ENCODE peak calls at places on chromosomes 6 and 20, in six cellular contexts. X, D, Z, L, P and Y are unnamed samples.

GRCh38 chr6:125001684-125002083 is 39.4 kb downstream of the RNF217 start:
- DNase-seq in P (no peak), Z (no peak), D (no peak), X (no peak), L (no peak), Y (no peak)

GRCh38 chr6:169960003-169960344 is 208.6 kb downstream of the ERMARD start:
- DNase-seq in D (no peak), L (no peak), X (no peak), P (no peak), Z (no peak), Y (no peak)

GRCh38 chr20:2470051-2470431 is 548 bp downstream of the SNRPB start:
- DNase-seq in D (peak), X (no peak), P (peak), Z (no peak), L (peak), Y (no peak)

GRCh38 chr6:82569022-82569421 is 205.4 kb downstream of the TPBG start:
- DNase-seq in Z (no peak), P (no peak), L (no peak), D (no peak), X (no peak), Y (no peak)

GRCh38 chr6:71463061-71463460 is 174.4 kb downstream of the OGFRL1 start:
- DNase-seq in D (no peak), P (no peak), X (no peak), Z (no peak), L (no peak), Y (no peak)

GRCh38 chr6:72724545-72724944 is 102.7 kb downstream of the KCNQ5 start:
- DNase-seq in X (no peak), P (no peak), D (no peak), Z (no peak), L (no peak), Y (no peak)

GRCh38 chr6:17584241-17584803 is 15.8 kb upstream of the FAM8A1 start:
- DNase-seq in L (peak), X (peak), P (no peak), D (peak), Z (no peak), Y (no peak)

GRCh38 chr6:89035252-89036106 is 45.1 kb upstream of the PNRC1 start:
- DNase-seq in D (peak), P (no peak), X (peak), Z (no peak), L (peak), Y (no peak)

GRCh38 chr20:59412896-59413295 is 112.5 kb downstream of the EDN3 start:
- DNase-seq in D (peak), X (no peak), Z (peak), P (no peak), L (no peak), Y (no peak)

GRCh38 chr20:25076731-25077609 is 5.0 kb downstream of the VSX1 start:
- DNase-seq in L (no peak), X (no peak), Z (no peak), D (no peak), P (no peak), Y (no peak)

GRCh38 chr20:4956200-4956810 is 45.0 kb downstream of the SLC23A2 start:
- DNase-seq in L (no peak), Z (no peak), X (no peak), P (no peak), D (peak), Y (no peak)

GRCh38 chr6:10421508-10422281 is 6.8 kb upstream of the TFAP2A start:
- DNase-seq in L (no peak), Z (peak), X (no peak), D (no peak), P (peak), Y (no peak)

GRCh38 chr6:15266423-15266996 is 20.6 kb downstream of the JARID2 start:
- DNase-seq in P (no peak), L (no peak), D (no peak), X (no peak), Z (no peak), Y (no peak)

GRCh38 chr20:32549842-32550241 is 35.3 kb downstream of the NOL4L start:
- DNase-seq in Z (no peak), D (no peak), L (no peak), X (no peak), P (no peak), Y (no peak)

GRCh38 chr6:36118550-36119107 is 11.7 kb upstream of the MAPK13 start:
- DNase-seq in L (peak), Z (no peak), X (no peak), P (no peak), D (peak), Y (no peak)

GRCh38 chr20:45347936-45348809 is at the start of gene SDC4:
- DNase-seq in L (peak), X (no peak), P (peak), Z (peak), D (peak), Y (no peak)

GRCh38 chr6:19834858-19835257 is 2.3 kb upstream of the ID4 start:
- DNase-seq in Z (no peak), X (no peak), L (no peak), P (no peak), D (no peak), Y (no peak)

GRCh38 chr20:45861157-45862075 is 4.0 kb downstream of the ZSWIM3 start:
- DNase-seq in L (no peak), D (no peak), P (no peak), X (no peak), Z (no peak), Y (no peak)

GRCh38 chr6:43840490-43841218 is 70.6 kb downstream of the VEGFA start:
- DNase-seq in L (no peak), Z (no peak), X (peak), D (no peak), P (no peak), Y (no peak)

GRCh38 chr6:145148392-145149175 is 586.7 kb downstream of the EPM2A start:
- DNase-seq in L (no peak), Z (no peak), X (peak), D (peak), P (no peak), Y (no peak)

GRCh38 chr20:6590891-6591679 is 176.4 kb upstream of the BMP2 start:
- DNase-seq in P (no peak), X (peak), D (no peak), Z (no peak), L (no peak), Y (no peak)

GRCh38 chr20:62924567-62925419 is 1.5 kb downstream of the DIDO1 start:
- DNase-seq in L (no peak), X (no peak), D (peak), P (no peak), Z (no peak), Y (no peak)

GRCh38 chr20:43911066-43911465 is 3.6 kb upstream of the TOX2 start:
- DNase-seq in L (no peak), D (no peak), P (no peak), X (no peak), Z (no peak), Y (no peak)

GRCh38 chr6:135586844-135587243 is 89.3 kb upstream of the AHI1 start:
- DNase-seq in P (no peak), L (no peak), Z (no peak), X (no peak), D (no peak), Y (no peak)

GRCh38 chr20:10696650-10697049 is 22.9 kb upstream of the JAG1 start:
- DNase-seq in Z (peak), L (no peak), D (no peak), P (peak), X (no peak), Y (no peak)

GRCh38 chr20:62418709-62419487 is 8.4 kb downstream of the RBBP8NL start:
- DNase-seq in Z (no peak), P (no peak), L (no peak), X (no peak), D (no peak), Y (no peak)

GRCh38 chr6:79422666-79423065 is 114.6 kb downstream of the LCA5 start:
- DNase-seq in X (no peak), P (no peak), Z (no peak), D (no peak), L (no peak), Y (no peak)

GRCh38 chr6:74851598-74851997 is 354.3 kb downstream of the COL12A1 start:
- DNase-seq in X (peak), D (no peak), P (no peak), L (no peak), Z (no peak), Y (no peak)

GRCh38 chr6:161169060-161169459 is 104.8 kb downstream of the AGPAT4 start:
- DNase-seq in Z (no peak), P (no peak), L (no peak), X (no peak), D (no peak), Y (no peak)

GRCh38 chr6:144936764-144937163 is 651.6 kb downstream of the UTRN start:
- DNase-seq in L (no peak), X (no peak), Z (no peak), P (no peak), D (no peak), Y (no peak)

GRCh38 chr20:24825591-24825990 is 123.5 kb upstream of the CST7 start:
- DNase-seq in L (no peak), Z (no peak), D (no peak), X (no peak), P (no peak), Y (no peak)

GRCh38 chr6:70620746-70621145 is 46.9 kb upstream of the SMAP1 start:
- DNase-seq in D (no peak), X (no peak), P (no peak), Z (no peak), L (no peak), Y (no peak)

GRCh38 chr6:34248198-34248726 is 544 bp downstream of the SMIM29 start:
- DNase-seq in X (no peak), Z (peak), D (peak), P (peak), L (peak), Y (no peak)

GRCh38 chr6:168071620-168072019 is 7.4 kb downstream of the FRMD1 start:
- DNase-seq in L (no peak), P (no peak), D (no peak), Z (peak), X (no peak), Y (no peak)

GRCh38 chr6:41936073-41936837 is 5.4 kb downstream of the CCND3 start:
- DNase-seq in P (peak), L (peak), D (peak), X (peak), Z (peak), Y (peak)

GRCh38 chr6:146912730-146913680 is 291.2 kb upstream of the STXBP5 start:
- DNase-seq in L (no peak), Z (no peak), X (no peak), P (no peak), D (no peak), Y (no peak)

GRCh38 chr20:43515628-43516027 is 8.1 kb downstream of the L3MBTL1 start:
- DNase-seq in X (no peak), Z (no peak), P (no peak), D (no peak), L (no peak), Y (no peak)

GRCh38 chr6:3997144-3997770 is 81.7 kb downstream of the FAM217A start:
- DNase-seq in P (no peak), L (no peak), D (no peak), X (peak), Z (no peak), Y (no peak)

GRCh38 chr6:158036261-158036660 is 54.6 kb downstream of the SYNJ2 start:
- DNase-seq in L (no peak), D (no peak), P (no peak), X (no peak), Z (no peak), Y (no peak)
- TF ChIP-seq CTCF in L (no peak), D (no peak), P (no peak), X (no peak), Z (no peak), Y (no peak)

GRCh38 chr6:122872311-122872710 is 83.3 kb downstream of the SMPDL3A start:
- DNase-seq in L (no peak), P (no peak), X (no peak), D (no peak), Z (no peak), Y (no peak)

GRCh38 chr6:122871079-122871478 is 82.0 kb downstream of the SMPDL3A start:
- DNase-seq in Z (no peak), D (no peak), L (no peak), X (no peak), P (no peak), Y (no peak)

GRCh38 chr6:122868137-122868536 is 79.1 kb downstream of the SMPDL3A start:
- DNase-seq in X (no peak), P (no peak), Z (no peak), L (no peak), D (no peak), Y (no peak)

GRCh38 chr6:122869437-122870024 is 80.5 kb downstream of the SMPDL3A start:
- DNase-seq in P (peak), Z (no peak), L (no peak), D (peak), X (no peak), Y (no peak)
- TF ChIP-seq CTCF in P (peak), Z (peak), L (peak), D (peak), X (peak), Y (no peak)

GRCh38 chr6:166627039-166627874 is at the start of gene RPS6KA2:
- DNase-seq in X (peak), D (peak), Z (peak), L (peak), P (peak), Y (peak)
- TF ChIP-seq CTCF in X (no peak), D (no peak), Z (no peak), L (no peak), P (no peak), Y (no peak)

GRCh38 chr20:23050847-23051627 is 1.6 kb upstream of the THBD start:
- DNase-seq in L (peak), D (peak), P (peak), Z (peak), X (no peak), Y (no peak)
- TF ChIP-seq CTCF in L (peak), D (peak), P (peak), Z (peak), X (peak), Y (no peak)

GRCh38 chr6:95768539-95768938 is 191.2 kb downstream of the MANEA start:
- DNase-seq in Z (peak), L (no peak), X (no peak), P (peak), D (peak), Y (no peak)
- TF ChIP-seq CTCF in Z (peak), L (no peak), X (no peak), P (no peak), D (no peak), Y (no peak)

DNA sequence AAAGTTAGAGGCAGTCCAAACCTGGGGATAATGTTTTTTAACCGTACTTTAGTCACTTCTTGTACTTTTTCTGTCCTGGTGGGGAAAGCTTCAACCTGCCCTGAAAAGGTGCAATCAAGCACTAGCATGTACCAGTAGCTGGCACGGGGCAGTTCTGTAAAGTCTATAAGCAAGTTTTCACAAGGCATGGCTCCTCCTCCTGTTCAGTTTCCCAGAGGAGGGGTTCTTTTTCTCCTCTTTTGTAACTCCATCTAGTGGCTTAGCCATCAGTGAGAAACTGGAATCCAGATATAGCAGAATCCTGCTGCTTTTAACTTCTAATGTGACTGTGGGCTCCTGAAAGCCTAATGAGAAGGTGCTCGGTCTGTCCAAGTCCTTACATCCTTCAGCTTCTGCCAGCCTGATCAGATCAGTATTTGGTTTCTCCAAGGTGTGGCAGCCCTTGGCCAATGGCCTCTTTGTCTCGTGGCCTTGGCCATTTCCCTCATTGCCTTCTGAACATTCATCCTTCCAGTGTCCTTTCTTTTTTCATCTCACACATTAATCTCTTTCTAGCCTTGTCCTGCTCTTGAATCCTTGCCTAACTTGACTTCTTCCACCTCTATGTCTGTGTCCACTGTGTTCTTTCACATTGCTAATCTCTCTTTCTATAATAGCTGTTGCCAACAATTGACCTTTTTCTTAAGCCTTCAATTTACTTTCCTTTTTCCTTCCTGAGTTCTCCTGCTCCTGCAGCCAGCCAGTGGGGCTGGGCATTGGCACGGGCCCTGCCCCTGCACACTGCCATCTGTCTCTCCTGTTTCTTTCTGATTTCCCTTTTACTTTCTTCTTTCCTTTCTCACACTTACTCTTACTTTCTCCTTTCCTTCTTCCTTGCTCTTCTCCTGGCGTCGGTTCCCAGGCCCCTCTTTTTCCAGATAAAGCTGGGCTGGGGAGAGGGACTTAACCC is 222.0 kb upstream of the SYNCRIP start:
- DNase-seq in Z (no peak), D (peak), L (no peak), P (no peak), X (no peak), Y (no peak)
- TF ChIP-seq CTCF in Z (no peak), D (peak), L (peak), P (no peak), X (peak), Y (no peak)

GRCh38 chr20:1397710-1398109 is 4.9 kb upstream of the FKBP1A start:
- DNase-seq in L (no peak), Z (no peak), X (no peak), P (no peak), D (no peak), Y (no peak)
- TF ChIP-seq CTCF in L (no peak), Z (peak), X (peak), P (no peak), D (peak), Y (no peak)